ENCODE peak calls at places on chromosome 22, in five cellular contexts. I is T47D, A is fibroblast of pulmonary artery, Y is IMR-90, D is mesenchymal stem cell. V is an unnamed sample.

GRCh38 chr22:43823353-43823908 is 11.3 kb upstream of the EFCAB6 start:
- DNase-seq in Y (no peak), A (no peak), I (no peak), D (no peak), V (peak)

GRCh38 chr22:45626198-45626651 is 45.4 kb upstream of the ATXN10 start:
- DNase-seq in I (no peak), D (no peak), Y (no peak), A (no peak), V (no peak)

GRCh38 chr22:47292546-47293320 is 530.3 kb downstream of the TBC1D22A start:
- DNase-seq in Y (no peak), A (peak), D (no peak), I (no peak), V (no peak)

GRCh38 chr22:38172489-38173155 is 9.0 kb downstream of the PLA2G6 start:
- DNase-seq in A (peak), Y (peak), I (no peak), D (no peak), V (no peak)

GRCh38 chr22:46604306-46604690 is 15.9 kb upstream of the GRAMD4 start:
- DNase-seq in D (peak), I (no peak), A (no peak), Y (peak), V (no peak)

GRCh38 chr22:36538529-36538928 is 9.6 kb upstream of the EIF3D start:
- DNase-seq in Y (no peak), A (no peak), I (no peak), D (no peak), V (no peak)

GRCh38 chr22:27461470-27461869 is 340.1 kb downstream of the MN1 start:
- DNase-seq in Y (peak), D (peak), A (peak), I (peak), V (peak)

GRCh38 chr22:35642305-35642741 is 5.9 kb upstream of the APOL6 start:
- DNase-seq in Y (peak), I (no peak), A (peak), D (peak), V (no peak)

GRCh38 chr22:46967445-46968358 is 205.3 kb downstream of the TBC1D22A start:
- DNase-seq in Y (no peak), I (no peak), A (no peak), D (no peak), V (no peak)

GRCh38 chr22:23499845-23500500 is 80.1 kb downstream of the IGLL1 start:
- DNase-seq in I (no peak), A (no peak), Y (no peak), D (no peak), V (no peak)

GRCh38 chr22:39236321-39237275 is 8.2 kb downstream of the PDGFB start:
- DNase-seq in A (no peak), I (no peak), Y (no peak), D (no peak), V (no peak)

GRCh38 chr22:31678748-31679147 is 16.7 kb upstream of the PISD start:
- DNase-seq in Y (no peak), D (no peak), I (no peak), A (no peak), V (no peak)

GRCh38 chr22:42939941-42940653 is 74.9 kb downstream of the PACSIN2 start:
- DNase-seq in Y (peak), D (peak), A (peak), I (peak), V (peak)

GRCh38 chr22:29307658-29308147 is 1.3 kb downstream of the GAS2L1 start:
- DNase-seq in I (no peak), D (no peak), A (no peak), Y (no peak), V (no peak)

GRCh38 chr22:29043906-29044575 is 17.6 kb downstream of the C22orf31 start:
- DNase-seq in A (peak), Y (peak), I (no peak), D (peak), V (peak)

GRCh38 chr22:44941176-44941575 is 68.6 kb downstream of the PHF21B start:
- DNase-seq in D (no peak), Y (no peak), A (no peak), I (no peak), V (no peak)

GRCh38 chr22:20810645-20811044 is 36.7 kb downstream of the SERPIND1 start:
- DNase-seq in I (no peak), D (no peak), Y (no peak), A (no peak), V (no peak)

GRCh38 chr22:20545681-20546521 is 38.5 kb downstream of the MED15 start:
- DNase-seq in Y (no peak), I (no peak), D (no peak), A (no peak), V (no peak)

GRCh38 chr22:37442537-37442936 is 15.3 kb upstream of the ELFN2 start:
- DNase-seq in A (peak), D (peak), Y (peak), I (peak), V (peak)

GRCh38 chr22:46731246-46732040 is 6.6 kb downstream of the CERK start:
- DNase-seq in Y (no peak), I (peak), A (no peak), D (peak), V (peak)

GRCh38 chr22:38298312-38299000 is 18.8 kb downstream of the CSNK1E start:
- DNase-seq in I (no peak), A (peak), D (peak), Y (peak), V (peak)

GRCh38 chr22:41642711-41643110 is 21.6 kb downstream of the XRCC6 start:
- DNase-seq in Y (peak), A (no peak), I (no peak), D (no peak), V (no peak)

GRCh38 chr22:18000441-18001039 is 23.8 kb downstream of the MICAL3 start:
- DNase-seq in A (no peak), D (peak), I (no peak), Y (no peak), V (no peak)

GRCh38 chr22:20635227-20635591 is 127.8 kb downstream of the MED15 start:
- DNase-seq in Y (no peak), I (no peak), D (no peak), A (no peak), V (no peak)

GRCh38 chr22:40420341-40421081 is 50.1 kb downstream of the SGSM3 start:
- DNase-seq in I (no peak), Y (no peak), A (no peak), D (no peak), V (no peak)

GRCh38 chr22:49548356-49549202 is 279.1 kb downstream of the BRD1 start:
- DNase-seq in I (no peak), A (no peak), Y (no peak), D (no peak), V (no peak)

GRCh38 chr22:47794851-47795250 is 1032.4 kb downstream of the TBC1D22A start:
- DNase-seq in D (no peak), Y (no peak), I (no peak), A (no peak), V (no peak)

GRCh38 chr22:38720350-38720749 is 14.6 kb downstream of the GTPBP1 start:
- DNase-seq in Y (no peak), D (no peak), I (no peak), A (no peak), V (no peak)

V was measured in ACHN.